ENCODE peak calls at places on chromosome 7, in eight cellular contexts. One of them, this sample, is unnamed.

GRCh38 chr7:101862280-101863220 is 45.1 kb downstream of the CUX1 start:
- DNase-seq in activated T-cell treated with anti-CD3 and anti-CD28 coated beads, Interleukin-2, amount 50 U/mL, for 1 hour: no peak
- DNase-seq in posterior cingulate gyrus: no peak
- DNase-seq in cortex of kidney: no peak
- DNase-seq in CD8-positive, alpha-beta T cell: no peak
- DNase-seq in mesothelial cell of epicardium: no peak
- DNase-seq in NB4: no peak
- DNase-seq in NCI-H1436: no peak
- DNase-seq in this sample: no peak

GRCh38 chr7:33733865-33734650 is 171.3 kb upstream of the BMPER start:
- DNase-seq in NB4: no peak
- DNase-seq in activated T-cell treated with anti-CD3 and anti-CD28 coated beads, Interleukin-2, amount 50 U/mL, for 1 hour: no peak
- DNase-seq in CD8-positive, alpha-beta T cell: no peak
- DNase-seq in mesothelial cell of epicardium: no peak
- DNase-seq in cortex of kidney: no peak
- DNase-seq in posterior cingulate gyrus: no peak
- DNase-seq in NCI-H1436: no peak
- DNase-seq in this sample: no peak

GRCh38 chr7:74284781-74285259 is 4.4 kb upstream of the CLIP2 start:
- DNase-seq in CD8-positive, alpha-beta T cell: no peak
- DNase-seq in posterior cingulate gyrus: no peak
- DNase-seq in NB4: peak
- DNase-seq in mesothelial cell of epicardium: no peak
- DNase-seq in cortex of kidney: no peak
- DNase-seq in NCI-H1436: no peak
- DNase-seq in activated T-cell treated with anti-CD3 and anti-CD28 coated beads, Interleukin-2, amount 50 U/mL, for 1 hour: no peak
- DNase-seq in this sample: no peak

GRCh38 chr7:44750921-44751571 is 2.4 kb downstream of the ZMIZ2 start:
- DNase-seq in mesothelial cell of epicardium: no peak
- DNase-seq in cortex of kidney: no peak
- DNase-seq in activated T-cell treated with anti-CD3 and anti-CD28 coated beads, Interleukin-2, amount 50 U/mL, for 1 hour: peak
- DNase-seq in NCI-H1436: no peak
- DNase-seq in posterior cingulate gyrus: no peak
- DNase-seq in NB4: peak
- DNase-seq in CD8-positive, alpha-beta T cell: peak
- DNase-seq in this sample: peak

GRCh38 chr7:85471740-85472139 is 284.9 kb upstream of the SEMA3D start:
- DNase-seq in mesothelial cell of epicardium: no peak
- DNase-seq in cortex of kidney: no peak
- DNase-seq in NCI-H1436: no peak
- DNase-seq in NB4: peak
- DNase-seq in CD8-positive, alpha-beta T cell: no peak
- DNase-seq in posterior cingulate gyrus: no peak
- DNase-seq in activated T-cell treated with anti-CD3 and anti-CD28 coated beads, Interleukin-2, amount 50 U/mL, for 1 hour: no peak
- DNase-seq in this sample: no peak

GRCh38 chr7:47557317-47557985 is 24.5 kb downstream of the TNS3 start:
- DNase-seq in cortex of kidney: no peak
- DNase-seq in mesothelial cell of epicardium: no peak
- DNase-seq in activated T-cell treated with anti-CD3 and anti-CD28 coated beads, Interleukin-2, amount 50 U/mL, for 1 hour: no peak
- DNase-seq in CD8-positive, alpha-beta T cell: no peak
- DNase-seq in NB4: no peak
- DNase-seq in NCI-H1436: no peak
- DNase-seq in posterior cingulate gyrus: no peak
- DNase-seq in this sample: no peak

GRCh38 chr7:145582742-145583303 is 533.8 kb upstream of the CNTNAP2 start:
- DNase-seq in mesothelial cell of epicardium: no peak
- DNase-seq in activated T-cell treated with anti-CD3 and anti-CD28 coated beads, Interleukin-2, amount 50 U/mL, for 1 hour: no peak
- DNase-seq in cortex of kidney: no peak
- DNase-seq in NCI-H1436: no peak
- DNase-seq in NB4: no peak
- DNase-seq in CD8-positive, alpha-beta T cell: no peak
- DNase-seq in posterior cingulate gyrus: no peak
- DNase-seq in this sample: no peak

GRCh38 chr7:5396999-5397656 is 26.5 kb downstream of the TNRC18 start:
- DNase-seq in NCI-H1436: peak
- DNase-seq in mesothelial cell of epicardium: no peak
- DNase-seq in CD8-positive, alpha-beta T cell: peak
- DNase-seq in cortex of kidney: no peak
- DNase-seq in posterior cingulate gyrus: peak
- DNase-seq in NB4: peak
- DNase-seq in activated T-cell treated with anti-CD3 and anti-CD28 coated beads, Interleukin-2, amount 50 U/mL, for 1 hour: peak
- DNase-seq in this sample: peak

GRCh38 chr7:37009282-37009681 is 285.0 kb upstream of the AOAH start:
- DNase-seq in NB4: no peak
- DNase-seq in NCI-H1436: no peak
- DNase-seq in posterior cingulate gyrus: no peak
- DNase-seq in cortex of kidney: no peak
- DNase-seq in CD8-positive, alpha-beta T cell: no peak
- DNase-seq in mesothelial cell of epicardium: no peak
- DNase-seq in activated T-cell treated with anti-CD3 and anti-CD28 coated beads, Interleukin-2, amount 50 U/mL, for 1 hour: no peak
- DNase-seq in this sample: no peak

GRCh38 chr7:155169081-155169480 is 99.0 kb downstream of the HTR5A start:
- DNase-seq in posterior cingulate gyrus: no peak
- DNase-seq in activated T-cell treated with anti-CD3 and anti-CD28 coated beads, Interleukin-2, amount 50 U/mL, for 1 hour: no peak
- DNase-seq in cortex of kidney: no peak
- DNase-seq in NCI-H1436: no peak
- DNase-seq in mesothelial cell of epicardium: no peak
- DNase-seq in CD8-positive, alpha-beta T cell: no peak
- DNase-seq in NB4: no peak
- DNase-seq in this sample: no peak

GRCh38 chr7:80916770-80917681 is 1.8 kb downstream of the SEMA3C start:
- DNase-seq in NB4: peak
- DNase-seq in posterior cingulate gyrus: no peak
- DNase-seq in mesothelial cell of epicardium: no peak
- DNase-seq in cortex of kidney: no peak
- DNase-seq in NCI-H1436: no peak
- DNase-seq in CD8-positive, alpha-beta T cell: no peak
- DNase-seq in activated T-cell treated with anti-CD3 and anti-CD28 coated beads, Interleukin-2, amount 50 U/mL, for 1 hour: no peak
- DNase-seq in this sample: no peak

GRCh38 chr7:100588438-100588837 is 2.3 kb downstream of the FBXO24 start:
- DNase-seq in NB4: peak
- DNase-seq in CD8-positive, alpha-beta T cell: no peak
- DNase-seq in activated T-cell treated with anti-CD3 and anti-CD28 coated beads, Interleukin-2, amount 50 U/mL, for 1 hour: no peak
- DNase-seq in cortex of kidney: no peak
- DNase-seq in posterior cingulate gyrus: no peak
- DNase-seq in mesothelial cell of epicardium: no peak
- DNase-seq in NCI-H1436: no peak
- DNase-seq in this sample: no peak

GRCh38 chr7:47482013-47482761 is 99.7 kb downstream of the TNS3 start:
- DNase-seq in NCI-H1436: no peak
- DNase-seq in cortex of kidney: no peak
- DNase-seq in mesothelial cell of epicardium: no peak
- DNase-seq in CD8-positive, alpha-beta T cell: no peak
- DNase-seq in NB4: peak
- DNase-seq in activated T-cell treated with anti-CD3 and anti-CD28 coated beads, Interleukin-2, amount 50 U/mL, for 1 hour: no peak
- DNase-seq in posterior cingulate gyrus: no peak
- DNase-seq in this sample: no peak

GRCh38 chr7:140249036-140249806 is 72.4 kb upstream of the KDM7A start:
- DNase-seq in mesothelial cell of epicardium: no peak
- DNase-seq in CD8-positive, alpha-beta T cell: no peak
- DNase-seq in cortex of kidney: no peak
- DNase-seq in posterior cingulate gyrus: no peak
- DNase-seq in NCI-H1436: no peak
- DNase-seq in NB4: no peak
- DNase-seq in activated T-cell treated with anti-CD3 and anti-CD28 coated beads, Interleukin-2, amount 50 U/mL, for 1 hour: no peak
- DNase-seq in this sample: no peak

GRCh38 chr7:28180364-28181147 is at the start of gene JAZF1:
- DNase-seq in NCI-H1436: peak
- DNase-seq in mesothelial cell of epicardium: peak
- DNase-seq in cortex of kidney: no peak
- DNase-seq in activated T-cell treated with anti-CD3 and anti-CD28 coated beads, Interleukin-2, amount 50 U/mL, for 1 hour: peak
- DNase-seq in NB4: peak
- DNase-seq in CD8-positive, alpha-beta T cell: peak
- DNase-seq in posterior cingulate gyrus: peak
- DNase-seq in this sample: peak

GRCh38 chr7:20197125-20197524 is 20.1 kb downstream of the MACC1 start:
- DNase-seq in NB4: no peak
- DNase-seq in cortex of kidney: no peak
- DNase-seq in mesothelial cell of epicardium: no peak
- DNase-seq in CD8-positive, alpha-beta T cell: no peak
- DNase-seq in posterior cingulate gyrus: no peak
- DNase-seq in activated T-cell treated with anti-CD3 and anti-CD28 coated beads, Interleukin-2, amount 50 U/mL, for 1 hour: no peak
- DNase-seq in NCI-H1436: no peak
- DNase-seq in this sample: no peak

GRCh38 chr7:33909755-33910154 is 4.4 kb downstream of the BMPER start:
- DNase-seq in CD8-positive, alpha-beta T cell: no peak
- DNase-seq in activated T-cell treated with anti-CD3 and anti-CD28 coated beads, Interleukin-2, amount 50 U/mL, for 1 hour: no peak
- DNase-seq in NB4: no peak
- DNase-seq in posterior cingulate gyrus: no peak
- DNase-seq in cortex of kidney: no peak
- DNase-seq in mesothelial cell of epicardium: no peak
- DNase-seq in NCI-H1436: no peak
- DNase-seq in this sample: no peak

GRCh38 chr7:131189488-131189887 is 138.2 kb upstream of the MKLN1 start:
- DNase-seq in NCI-H1436: no peak
- DNase-seq in mesothelial cell of epicardium: no peak
- DNase-seq in NB4: no peak
- DNase-seq in cortex of kidney: no peak
- DNase-seq in posterior cingulate gyrus: no peak
- DNase-seq in CD8-positive, alpha-beta T cell: no peak
- DNase-seq in activated T-cell treated with anti-CD3 and anti-CD28 coated beads, Interleukin-2, amount 50 U/mL, for 1 hour: no peak
- DNase-seq in this sample: no peak

GRCh38 chr7:129218514-129219036 is 6.3 kb upstream of the AHCYL2 start:
- DNase-seq in activated T-cell treated with anti-CD3 and anti-CD28 coated beads, Interleukin-2, amount 50 U/mL, for 1 hour: peak
- DNase-seq in mesothelial cell of epicardium: peak
- DNase-seq in cortex of kidney: no peak
- DNase-seq in posterior cingulate gyrus: peak
- DNase-seq in NB4: peak
- DNase-seq in CD8-positive, alpha-beta T cell: peak
- DNase-seq in NCI-H1436: peak
- DNase-seq in this sample: peak

GRCh38 chr7:72030994-72031667 is 381.0 kb downstream of the CALN1 start:
- DNase-seq in NCI-H1436: no peak
- DNase-seq in CD8-positive, alpha-beta T cell: no peak
- DNase-seq in mesothelial cell of epicardium: no peak
- DNase-seq in NB4: no peak
- DNase-seq in activated T-cell treated with anti-CD3 and anti-CD28 coated beads, Interleukin-2, amount 50 U/mL, for 1 hour: no peak
- DNase-seq in cortex of kidney: no peak
- DNase-seq in posterior cingulate gyrus: no peak
- DNase-seq in this sample: no peak

GRCh38 chr7:16711730-16712129 is 41.8 kb upstream of the TSPAN13 start:
- DNase-seq in posterior cingulate gyrus: no peak
- DNase-seq in CD8-positive, alpha-beta T cell: no peak
- DNase-seq in activated T-cell treated with anti-CD3 and anti-CD28 coated beads, Interleukin-2, amount 50 U/mL, for 1 hour: no peak
- DNase-seq in NB4: no peak
- DNase-seq in NCI-H1436: no peak
- DNase-seq in cortex of kidney: no peak
- DNase-seq in mesothelial cell of epicardium: no peak
- DNase-seq in this sample: no peak

GRCh38 chr7:18420758-18421157 is 74.8 kb upstream of the HDAC9 start:
- DNase-seq in posterior cingulate gyrus: no peak
- DNase-seq in NB4: no peak
- DNase-seq in cortex of kidney: no peak
- DNase-seq in CD8-positive, alpha-beta T cell: no peak
- DNase-seq in activated T-cell treated with anti-CD3 and anti-CD28 coated beads, Interleukin-2, amount 50 U/mL, for 1 hour: no peak
- DNase-seq in NCI-H1436: peak
- DNase-seq in mesothelial cell of epicardium: no peak
- DNase-seq in this sample: no peak

GRCh38 chr7:117825132-117825531 is 48.1 kb downstream of the CTTNBP2 start:
- DNase-seq in mesothelial cell of epicardium: no peak
- DNase-seq in activated T-cell treated with anti-CD3 and anti-CD28 coated beads, Interleukin-2, amount 50 U/mL, for 1 hour: no peak
- DNase-seq in CD8-positive, alpha-beta T cell: no peak
- DNase-seq in NB4: peak
- DNase-seq in NCI-H1436: no peak
- DNase-seq in posterior cingulate gyrus: no peak
- DNase-seq in cortex of kidney: no peak
- DNase-seq in this sample: no peak

GRCh38 chr7:17564678-17565209 is 266.3 kb downstream of the AHR start:
- DNase-seq in cortex of kidney: no peak
- DNase-seq in mesothelial cell of epicardium: no peak
- DNase-seq in posterior cingulate gyrus: no peak
- DNase-seq in CD8-positive, alpha-beta T cell: no peak
- DNase-seq in NCI-H1436: no peak
- DNase-seq in activated T-cell treated with anti-CD3 and anti-CD28 coated beads, Interleukin-2, amount 50 U/mL, for 1 hour: no peak
- DNase-seq in NB4: peak
- DNase-seq in this sample: no peak

GRCh38 chr7:1096156-1097119 is 8.5 kb downstream of the GPER1 start:
- DNase-seq in posterior cingulate gyrus: no peak
- DNase-seq in activated T-cell treated with anti-CD3 and anti-CD28 coated beads, Interleukin-2, amount 50 U/mL, for 1 hour: no peak
- DNase-seq in mesothelial cell of epicardium: no peak
- DNase-seq in cortex of kidney: no peak
- DNase-seq in NB4: no peak
- DNase-seq in CD8-positive, alpha-beta T cell: no peak
- DNase-seq in NCI-H1436: no peak
- DNase-seq in this sample: no peak

GRCh38 chr7:141071855-141072547 is 1.9 kb upstream of the TMEM178B start:
- DNase-seq in posterior cingulate gyrus: peak
- DNase-seq in NCI-H1436: peak
- DNase-seq in NB4: no peak
- DNase-seq in mesothelial cell of epicardium: no peak
- DNase-seq in cortex of kidney: no peak
- DNase-seq in CD8-positive, alpha-beta T cell: no peak
- DNase-seq in activated T-cell treated with anti-CD3 and anti-CD28 coated beads, Interleukin-2, amount 50 U/mL, for 1 hour: no peak
- DNase-seq in this sample: no peak

GRCh38 chr7:43944286-43944685 is 18.1 kb downstream of the UBE2D4 start:
- DNase-seq in activated T-cell treated with anti-CD3 and anti-CD28 coated beads, Interleukin-2, amount 50 U/mL, for 1 hour: no peak
- DNase-seq in NB4: no peak
- DNase-seq in NCI-H1436: no peak
- DNase-seq in CD8-positive, alpha-beta T cell: no peak
- DNase-seq in cortex of kidney: no peak
- DNase-seq in mesothelial cell of epicardium: no peak
- DNase-seq in posterior cingulate gyrus: no peak
- DNase-seq in this sample: no peak

GRCh38 chr7:154623399-154623798 is 379.5 kb downstream of the PAXIP1 start:
- DNase-seq in NB4: no peak
- DNase-seq in NCI-H1436: no peak
- DNase-seq in CD8-positive, alpha-beta T cell: no peak
- DNase-seq in posterior cingulate gyrus: no peak
- DNase-seq in mesothelial cell of epicardium: no peak
- DNase-seq in activated T-cell treated with anti-CD3 and anti-CD28 coated beads, Interleukin-2, amount 50 U/mL, for 1 hour: no peak
- DNase-seq in cortex of kidney: no peak
- DNase-seq in this sample: no peak

GRCh38 chr7:12287886-12288285 is 76.8 kb downstream of the TMEM106B start:
- DNase-seq in NB4: no peak
- DNase-seq in CD8-positive, alpha-beta T cell: no peak
- DNase-seq in posterior cingulate gyrus: no peak
- DNase-seq in cortex of kidney: no peak
- DNase-seq in mesothelial cell of epicardium: no peak
- DNase-seq in NCI-H1436: peak
- DNase-seq in activated T-cell treated with anti-CD3 and anti-CD28 coated beads, Interleukin-2, amount 50 U/mL, for 1 hour: no peak
- DNase-seq in this sample: no peak

GRCh38 chr7:114130860-114131259 is 212.1 kb upstream of the PPP1R3A start:
- DNase-seq in cortex of kidney: no peak
- DNase-seq in mesothelial cell of epicardium: no peak
- DNase-seq in NB4: no peak
- DNase-seq in NCI-H1436: no peak
- DNase-seq in activated T-cell treated with anti-CD3 and anti-CD28 coated beads, Interleukin-2, amount 50 U/mL, for 1 hour: no peak
- DNase-seq in posterior cingulate gyrus: no peak
- DNase-seq in CD8-positive, alpha-beta T cell: no peak
- DNase-seq in this sample: no peak